ENCODE peak calls at places on chromosomes 6 and 20, in five cellular contexts. G is PC-3, Z is cardiac fibroblast, U is astrocyte of the spinal cord, V is ovary. B is an unnamed sample.

GRCh38 chr6:24658573-24659511 is 7.9 kb downstream of the TDP2 start:
- DNase-seq in G (peak), Z (peak), U (no peak), V (no peak), B (no peak)

GRCh38 chr20:50445367-50446151 is 64.6 kb upstream of the PTPN1 start:
- DNase-seq in G (no peak), Z (no peak), U (no peak), V (no peak), B (no peak)

GRCh38 chr6:116369540-116370327 is 1.0 kb upstream of the DSE start:
- DNase-seq in G (no peak), Z (no peak), U (peak), V (no peak), B (no peak)

GRCh38 chr6:4678506-4679300 is 97.5 kb upstream of the CDYL start:
- DNase-seq in G (no peak), Z (no peak), U (no peak), V (no peak), B (no peak)

GRCh38 chr6:25012657-25013056 is 76.9 kb upstream of the RIPOR2 start:
- DNase-seq in G (peak), Z (peak), U (peak), V (no peak), B (no peak)

GRCh38 chr20:44233436-44234016 is 13.6 kb upstream of the GDAP1L1 start:
- DNase-seq in G (no peak), Z (no peak), U (no peak), V (no peak), B (no peak)

GRCh38 chr6:163324326-163324927 is 90.1 kb upstream of the QKI start:
- DNase-seq in G (peak), Z (no peak), U (no peak), V (no peak), B (no peak)

GRCh38 chr6:148750826-148751225 is 4.0 kb downstream of the UST start:
- DNase-seq in G (no peak), Z (peak), U (peak), V (no peak), B (no peak)

GRCh38 chr6:84652356-84653026 is 111.9 kb downstream of the TBX18 start:
- DNase-seq in G (peak), Z (peak), U (peak), V (no peak), B (no peak)

GRCh38 chr6:33578164-33578563 is 1.9 kb downstream of the BAK1 start:
- DNase-seq in G (no peak), Z (no peak), U (no peak), V (no peak), B (no peak)

GRCh38 chr6:33577106-33577535 is 3.0 kb downstream of the BAK1 start:
- DNase-seq in G (peak), Z (peak), U (no peak), V (peak), B (peak)

GRCh38 chr6:33579828-33580714 is at the start of gene BAK1:
- DNase-seq in G (peak), Z (peak), U (peak), V (peak), B (peak)

GRCh38 chr6:33577718-33578117 is 2.4 kb downstream of the BAK1 start:
- DNase-seq in G (no peak), Z (no peak), U (no peak), V (no peak), B (no peak)

DNA sequence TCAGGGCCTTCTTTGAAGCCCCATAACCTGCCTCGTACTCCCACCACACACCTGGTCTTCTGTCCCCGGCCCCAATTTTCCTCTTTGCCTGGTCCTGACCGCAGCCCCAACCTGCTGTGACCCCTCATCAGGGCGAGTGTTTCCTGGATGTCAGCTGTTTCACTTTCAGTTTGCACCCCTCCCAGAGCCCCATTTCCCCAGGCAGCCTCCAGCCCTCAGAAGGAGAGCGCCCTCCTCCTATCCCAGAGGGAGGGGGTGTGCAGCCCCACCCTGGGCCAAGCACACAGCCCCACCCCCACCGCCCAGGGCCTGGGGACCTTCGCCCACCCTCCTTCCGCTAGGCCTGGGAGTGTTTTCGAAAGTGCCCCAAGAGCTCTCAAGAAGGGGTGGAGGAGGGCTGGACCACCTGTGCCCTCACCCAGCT is 1.5 kb downstream of the BAK1 start:
- DNase-seq in G (no peak), Z (no peak), U (no peak), V (peak), B (no peak)
- H3K4me3 ChIP-seq in G (peak), Z (peak), U (peak), V (no peak), B (peak)

DNA sequence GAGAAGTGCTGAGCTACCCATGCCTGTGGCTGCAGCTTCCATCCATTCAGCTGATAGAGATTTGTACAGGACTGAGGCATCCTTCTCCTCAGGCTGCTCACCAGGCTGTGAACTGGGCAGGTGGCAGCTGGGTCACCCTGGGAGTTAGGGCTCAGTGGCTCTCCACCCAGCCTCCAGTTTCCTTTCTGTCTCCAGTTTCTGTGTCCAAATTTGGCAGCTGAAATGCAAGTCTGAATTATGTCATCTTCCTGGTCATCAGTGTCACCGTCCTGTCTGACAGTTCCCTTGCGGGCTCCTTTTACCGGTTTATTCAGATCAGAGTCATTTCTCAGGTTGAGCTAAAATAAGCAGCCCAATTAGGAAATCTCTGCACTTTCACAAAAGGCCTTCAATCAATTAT is 93.3 kb downstream of the EDN1 start:
- DNase-seq in G (no peak), Z (no peak), U (no peak), V (no peak), B (no peak)
- H3K4me3 ChIP-seq in G (no peak), Z (no peak), U (no peak), V (no peak), B (no peak)

GRCh38 chr6:41682966-41683459 is 44.7 kb downstream of the MDFI start:
- DNase-seq in G (no peak), Z (peak), U (no peak), V (no peak), B (no peak)

GRCh38 chr6:41682056-41682477 is 43.8 kb downstream of the MDFI start:
- DNase-seq in G (peak), Z (peak), U (peak), V (peak), B (peak)

GRCh38 chr6:41684311-41685182 is 46.3 kb downstream of the MDFI start:
- DNase-seq in G (no peak), Z (no peak), U (no peak), V (no peak), B (no peak)

GRCh38 chr6:41682497-41682961 is 44.3 kb downstream of the MDFI start:
- DNase-seq in G (no peak), Z (no peak), U (peak), V (peak), B (no peak)

GRCh38 chr6:41683460-41684310 is 45.4 kb downstream of the MDFI start:
- DNase-seq in G (peak), Z (peak), U (peak), V (peak), B (peak)
- H3K4me3 ChIP-seq in G (no peak), Z (peak), U (peak), V (peak), B (peak)

GRCh38 chr20:32366380-32366779 is 8.2 kb downstream of the ASXL1 start:
- DNase-seq in G (no peak), Z (no peak), U (no peak), V (no peak), B (no peak)

GRCh38 chr20:32370897-32371296 is 12.8 kb downstream of the ASXL1 start:
- DNase-seq in G (no peak), Z (no peak), U (no peak), V (no peak), B (no peak)

GRCh38 chr20:32368930-32369329 is 10.8 kb downstream of the ASXL1 start:
- DNase-seq in G (no peak), Z (no peak), U (peak), V (no peak), B (no peak)

GRCh38 chr20:32365560-32365959 is 7.4 kb downstream of the ASXL1 start:
- DNase-seq in G (no peak), Z (no peak), U (no peak), V (no peak), B (no peak)

GRCh38 chr20:32368323-32368722 is 10.2 kb downstream of the ASXL1 start:
- DNase-seq in G (no peak), Z (no peak), U (no peak), V (no peak), B (no peak)
- H3K4me3 ChIP-seq in G (no peak), Z (no peak), U (no peak), V (no peak), B (no peak)

B was measured in heart left ventricle.